ENCODE peak calls at places on chromosomes 4 and X, in five cellular contexts. J, Z, Y, M and F are unnamed samples.

GRCh38 chrX:84729809-84730208 is 227.6 kb upstream of the HDX start:
- DNase-seq in J (no peak), Z (no peak), Y (peak; percentile 45), M (no peak), F (no peak)

GRCh38 chrX:10856797-10857196 is 236.4 kb upstream of the MID1 start:
- DNase-seq in J (no peak), Z (no peak), Y (no peak), M (no peak), F (no peak)

GRCh38 chr4:3322059-3322550 is 29.3 kb downstream of the RGS12 start:
- DNase-seq in J (no peak), Z (no peak), Y (peak; percentile 36), M (peak; percentile 57), F (no peak)

GRCh38 chr4:103754844-103755243 is 35.1 kb upstream of the TACR3 start:
- DNase-seq in J (no peak), Z (no peak), Y (no peak), M (no peak), F (no peak)

GRCh38 chrX:102835504-102836146 is 101.4 kb upstream of the RAB40AL start:
- DNase-seq in J (no peak), Z (no peak), Y (peak; percentile 61), M (no peak), F (no peak)

GRCh38 chrX:138995458-138995857 is 283.9 kb upstream of the FGF13 start:
- DNase-seq in J (no peak), Z (no peak), Y (no peak), M (no peak), F (no peak)

GRCh38 chrX:74890676-74891430 is 34.4 kb downstream of the NEXMIF start:
- DNase-seq in J (no peak), Z (no peak), Y (no peak), M (no peak), F (no peak)

GRCh38 chr4:26321326-26322276 is 787 bp downstream of the RBPJ start:
- DNase-seq in J (no peak), Z (peak; percentile 8), Y (peak; percentile 60), M (no peak), F (peak; percentile 31)

GRCh38 chr4:17786567-17786966 is 5.1 kb upstream of the FAM184B start:
- DNase-seq in J (no peak), Z (no peak), Y (no peak), M (no peak), F (no peak)

GRCh38 chr4:48493485-48494100 is 3.5 kb downstream of the ZAR1 start:
- DNase-seq in J (no peak), Z (no peak), Y (no peak), M (no peak), F (no peak)

GRCh38 chrX:39645059-39645895 is 452.5 kb downstream of the BCOR start:
- DNase-seq in J (peak; percentile 19), Z (no peak), Y (peak; percentile 78), M (no peak), F (no peak)

GRCh38 chr4:142443469-142443868 is 402.6 kb downstream of the INPP4B start:
- DNase-seq in J (no peak), Z (no peak), Y (no peak), M (no peak), F (no peak)

GRCh38 chr4:100493756-100494155 is 24.1 kb downstream of the EMCN start:
- DNase-seq in J (no peak), Z (no peak), Y (peak; percentile 3), M (no peak), F (no peak)

GRCh38 chrX:1164322-1165288 is 47.8 kb downstream of the CRLF2 start:
- DNase-seq in J (no peak), Z (no peak), Y (no peak), M (no peak), F (no peak)

GRCh38 chr4:148831945-148832344 is 389.7 kb upstream of the NR3C2 start:
- DNase-seq in J (no peak), Z (no peak), Y (peak; percentile 77), M (no peak), F (no peak)

GRCh38 chrX:67781132-67781531 is 237.3 kb downstream of the AR start:
- DNase-seq in J (no peak), Z (no peak), Y (peak; percentile 57), M (no peak), F (no peak)

GRCh38 chr4:1290165-1290977 is 680 bp downstream of the MAEA start:
- DNase-seq in J (no peak), Z (no peak), Y (peak; percentile 24), M (no peak), F (no peak)

GRCh38 chr4:106303548-106303947 is 12.5 kb downstream of the TBCK start:
- DNase-seq in J (no peak), Z (no peak), Y (no peak), M (no peak), F (no peak)

GRCh38 chr4:76783836-76784235 is 114.1 kb downstream of the SOWAHB start:
- DNase-seq in J (no peak), Z (no peak), Y (peak; percentile 39), M (no peak), F (no peak)

GRCh38 chrX:150610446-150610845 is 42.0 kb downstream of the MTM1 start:
- DNase-seq in J (no peak), Z (no peak), Y (peak; percentile 8), M (no peak), F (no peak)

GRCh38 chr4:3401436-3402171 is 40.2 kb upstream of the HGFAC start:
- DNase-seq in J (peak; percentile 51), Z (no peak), Y (no peak), M (no peak), F (no peak)

GRCh38 chr4:36288727-36289126 is 7.3 kb downstream of the DTHD1 start:
- DNase-seq in J (no peak), Z (no peak), Y (no peak), M (no peak), F (no peak)